ENCODE peak calls at places on chromosomes 7 and 10, in nine cellular contexts. U is T follicular helper cell; G is stimulated activated CD4-positive, alpha-beta T cell treated with anti-CD3 and anti-CD28 coated beads, TNF-alpha, amount 100 ng/mL, for 24 hours; N is NCI-H345; V is activated gamma-delta T cell treated with anti-CD3 and anti-CD28 coated beads, Interleukin-2, amount 50 U/mL, for 16 hours; E is AG08395; C is MG63; J is activated naive CD4-positive, alpha-beta T cell treated with Interleukin-2 at 50 U/mL for 16 hours; M is stimulated activated CD8-positive, alpha-beta memory T cell treated with anti-CD3 and anti-CD28 coated beads, Interleukin-4, amount 100 ng/mL, for 1 hour. F is an unnamed sample.

GRCh38 chr10:79195091-79195923 is 126.5 kb downstream of the ZMIZ1 start:
- DNase-seq in C (peak), M (peak), N (peak), U (peak), J (peak), E (peak), V (peak), G (peak), F (peak)

GRCh38 chr7:23474098-23474828 is 4.0 kb upstream of the IGF2BP3 start:
- DNase-seq in M (no peak), J (peak), E (peak), U (no peak), C (peak), G (peak), N (peak), V (no peak), F (no peak)

GRCh38 chr7:90345548-90346319 is 782 bp upstream of the GTPBP10 start:
- DNase-seq in E (peak), J (no peak), U (no peak), G (no peak), N (no peak), V (no peak), M (no peak), C (no peak), F (no peak)

GRCh38 chr7:27104244-27105149 is 2.0 kb upstream of the HOXA2 start:
- DNase-seq in C (no peak), M (no peak), N (no peak), E (no peak), U (no peak), J (no peak), V (no peak), G (no peak), F (no peak)

GRCh38 chr7:142808802-142809583 is 38.2 kb downstream of the PRSS2 start:
- DNase-seq in V (peak), E (no peak), C (no peak), N (no peak), U (peak), M (peak), J (peak), G (peak), F (peak)

GRCh38 chr7:73891178-73891885 is 30.4 kb downstream of the TMEM270 start:
- DNase-seq in J (no peak), G (no peak), U (no peak), V (no peak), E (no peak), C (no peak), N (no peak), M (no peak), F (no peak)

GRCh38 chr7:5439209-5439571 is 15.6 kb upstream of the TNRC18 start:
- DNase-seq in G (no peak), C (no peak), J (no peak), M (no peak), N (no peak), U (no peak), V (no peak), E (no peak), F (no peak)

GRCh38 chr7:135508853-135509588 is 881 bp downstream of the CNOT4 start:
- DNase-seq in J (peak), N (peak), U (no peak), E (peak), C (no peak), M (peak), G (peak), V (peak), F (no peak)

GRCh38 chr7:153444591-153444990 is 607.6 kb upstream of the DPP6 start:
- DNase-seq in U (no peak), N (no peak), E (no peak), G (no peak), V (no peak), C (no peak), J (no peak), M (no peak), F (no peak)

GRCh38 chr10:47404446-47404845 is 20.4 kb upstream of the ZNF488 start:
- DNase-seq in N (no peak), J (no peak), E (no peak), M (no peak), V (no peak), C (no peak), U (no peak), G (no peak), F (no peak)

GRCh38 chr7:157859915-157860314 is 523.1 kb downstream of the DNAJB6 start:
- DNase-seq in V (no peak), M (no peak), C (no peak), J (no peak), N (no peak), U (no peak), G (no peak), E (no peak), F (no peak)

GRCh38 chr10:43671659-43672555 is 23.2 kb upstream of the ZNF32 start:
- DNase-seq in J (peak), V (peak), C (peak), N (peak), M (no peak), U (peak), E (peak), G (no peak), F (no peak)

GRCh38 chr7:29946428-29947186 is 43.0 kb downstream of the SCRN1 start:
- DNase-seq in E (peak), V (no peak), U (no peak), C (peak), N (no peak), J (no peak), G (no peak), M (no peak), F (no peak)

GRCh38 chr7:15011289-15011688 is 108.7 kb upstream of the DGKB start:
- DNase-seq in J (no peak), C (no peak), V (no peak), U (no peak), N (no peak), G (no peak), M (no peak), E (no peak), F (no peak)

GRCh38 chr10:19702215-19702614 is 114.0 kb upstream of the PLXDC2 start:
- DNase-seq in E (peak), V (no peak), G (no peak), N (no peak), M (no peak), J (no peak), U (no peak), C (peak), F (no peak)

GRCh38 chr7:151454306-151454705 is 14.4 kb upstream of the CRYGN start:
- DNase-seq in N (no peak), J (no peak), V (no peak), M (no peak), E (no peak), C (no peak), U (no peak), G (no peak), F (no peak)

GRCh38 chr7:97015787-97016391 is 8.7 kb downstream of the DLX5 start:
- DNase-seq in G (no peak), M (no peak), V (no peak), C (no peak), E (no peak), N (no peak), U (no peak), J (no peak), F (no peak)

GRCh38 chr10:103915794-103916193 is 2.2 kb downstream of the STN1 start:
- DNase-seq in U (no peak), E (no peak), J (peak), M (no peak), C (no peak), V (no peak), G (no peak), N (no peak), F (peak)